ENCODE peak calls at places on chromosomes 7 and 10, in nine cellular contexts. One of them, this sample, is unnamed. For H3K27me3, the result is how much of the 10 kb centered on the place peaks cover.

GRCh38 chr7:129434172-129434845 is at the start of gene STRIP2:
- DNase-seq in thoracic aorta: peak
- DNase-seq in colonic mucosa: peak
- DNase-seq in tibial artery: peak
- DNase-seq in CD8-positive, alpha-beta T cell: peak
- DNase-seq in heart right ventricle: peak
- DNase-seq in transverse colon: peak
- DNase-seq in SK-N-SH: peak
- DNase-seq in right lobe of liver: peak
- DNase-seq in this sample: peak

GRCh38 chr7:135710417-135711138 is 17.4 kb downstream of the SLC13A4 start:
- DNase-seq in thoracic aorta: no peak
- DNase-seq in colonic mucosa: no peak
- DNase-seq in tibial artery: no peak
- DNase-seq in CD8-positive, alpha-beta T cell: no peak
- DNase-seq in heart right ventricle: no peak
- DNase-seq in transverse colon: no peak
- DNase-seq in SK-N-SH: peak
- DNase-seq in right lobe of liver: no peak
- DNase-seq in this sample: no peak

GRCh38 chr7:80542398-80542797 is 30.5 kb upstream of the GNAT3 start:
- DNase-seq in thoracic aorta: no peak
- DNase-seq in colonic mucosa: no peak
- DNase-seq in tibial artery: no peak
- DNase-seq in CD8-positive, alpha-beta T cell: no peak
- DNase-seq in heart right ventricle: no peak
- DNase-seq in transverse colon: no peak
- DNase-seq in SK-N-SH: no peak
- DNase-seq in right lobe of liver: no peak
- DNase-seq in this sample: no peak

GRCh38 chr10:23120001-23120934 is 24.9 kb downstream of the MSRB2 start:
- DNase-seq in thoracic aorta: no peak
- DNase-seq in colonic mucosa: no peak
- DNase-seq in tibial artery: no peak
- DNase-seq in CD8-positive, alpha-beta T cell: no peak
- DNase-seq in heart right ventricle: no peak
- DNase-seq in transverse colon: no peak
- DNase-seq in SK-N-SH: peak
- DNase-seq in right lobe of liver: no peak
- DNase-seq in this sample: no peak

GRCh38 chr10:129491123-129491734 is 24.2 kb downstream of the MGMT start:
- DNase-seq in thoracic aorta: no peak
- DNase-seq in colonic mucosa: no peak
- DNase-seq in tibial artery: no peak
- DNase-seq in CD8-positive, alpha-beta T cell: no peak
- DNase-seq in heart right ventricle: no peak
- DNase-seq in transverse colon: no peak
- DNase-seq in SK-N-SH: no peak
- DNase-seq in right lobe of liver: no peak
- DNase-seq in this sample: no peak

GRCh38 chr7:134632937-134633540 is 13.6 kb upstream of the BPGM start:
- DNase-seq in thoracic aorta: no peak
- DNase-seq in colonic mucosa: no peak
- DNase-seq in tibial artery: no peak
- DNase-seq in CD8-positive, alpha-beta T cell: no peak
- DNase-seq in heart right ventricle: no peak
- DNase-seq in transverse colon: no peak
- DNase-seq in SK-N-SH: peak
- DNase-seq in right lobe of liver: no peak
- DNase-seq in this sample: peak

GRCh38 chr7:32502656-32503189 is 7.4 kb downstream of the AVL9 start:
- DNase-seq in thoracic aorta: no peak
- DNase-seq in colonic mucosa: no peak
- DNase-seq in tibial artery: no peak
- DNase-seq in CD8-positive, alpha-beta T cell: no peak
- DNase-seq in heart right ventricle: no peak
- DNase-seq in transverse colon: no peak
- DNase-seq in SK-N-SH: no peak
- DNase-seq in right lobe of liver: no peak
- DNase-seq in this sample: no peak

GRCh38 chr7:410395-410910 is 109.2 kb downstream of the PDGFA start:
- DNase-seq in thoracic aorta: no peak
- DNase-seq in colonic mucosa: no peak
- DNase-seq in tibial artery: no peak
- DNase-seq in CD8-positive, alpha-beta T cell: no peak
- DNase-seq in heart right ventricle: no peak
- DNase-seq in transverse colon: no peak
- DNase-seq in SK-N-SH: peak
- DNase-seq in right lobe of liver: peak
- DNase-seq in this sample: no peak

GRCh38 chr10:69004821-69005220 is 16.2 kb downstream of the KIFBP start:
- DNase-seq in thoracic aorta: no peak
- DNase-seq in colonic mucosa: no peak
- DNase-seq in tibial artery: no peak
- DNase-seq in CD8-positive, alpha-beta T cell: no peak
- DNase-seq in heart right ventricle: no peak
- DNase-seq in transverse colon: no peak
- DNase-seq in SK-N-SH: peak
- DNase-seq in right lobe of liver: no peak
- DNase-seq in this sample: no peak

GRCh38 chr10:107163904-107164861 is at the start of gene SORCS1:
- DNase-seq in thoracic aorta: no peak
- DNase-seq in colonic mucosa: peak
- DNase-seq in tibial artery: no peak
- DNase-seq in CD8-positive, alpha-beta T cell: no peak
- DNase-seq in heart right ventricle: peak
- DNase-seq in transverse colon: peak
- DNase-seq in SK-N-SH: peak
- DNase-seq in right lobe of liver: peak
- DNase-seq in this sample: peak

GRCh38 chr7:74061840-74062539 is 21.6 kb upstream of the LIMK1 start:
- DNase-seq in thoracic aorta: peak
- DNase-seq in colonic mucosa: peak
- DNase-seq in tibial artery: peak
- DNase-seq in CD8-positive, alpha-beta T cell: peak
- DNase-seq in heart right ventricle: peak
- DNase-seq in transverse colon: peak
- DNase-seq in SK-N-SH: peak
- DNase-seq in right lobe of liver: peak
- DNase-seq in this sample: peak

GRCh38 chr10:50807851-50808776 is 68.4 kb downstream of the ASAH2B start:
- DNase-seq in thoracic aorta: no peak
- DNase-seq in colonic mucosa: no peak
- DNase-seq in tibial artery: no peak
- DNase-seq in CD8-positive, alpha-beta T cell: no peak
- DNase-seq in heart right ventricle: no peak
- DNase-seq in transverse colon: no peak
- DNase-seq in SK-N-SH: no peak
- DNase-seq in right lobe of liver: peak
- DNase-seq in this sample: no peak

GRCh38 chr10:3729397-3729796 is 55.6 kb downstream of the KLF6 start:
- DNase-seq in thoracic aorta: no peak
- DNase-seq in colonic mucosa: no peak
- DNase-seq in tibial artery: no peak
- DNase-seq in CD8-positive, alpha-beta T cell: no peak
- DNase-seq in heart right ventricle: no peak
- DNase-seq in transverse colon: no peak
- DNase-seq in SK-N-SH: no peak
- DNase-seq in right lobe of liver: no peak
- DNase-seq in this sample: no peak

GRCh38 chr7:70695804-70696104 is 436.2 kb upstream of the GALNT17 start:
- DNase-seq in thoracic aorta: no peak
- DNase-seq in colonic mucosa: peak
- DNase-seq in tibial artery: no peak
- DNase-seq in CD8-positive, alpha-beta T cell: no peak
- DNase-seq in heart right ventricle: no peak
- DNase-seq in transverse colon: no peak
- DNase-seq in SK-N-SH: peak
- DNase-seq in right lobe of liver: no peak
- DNase-seq in this sample: no peak

GRCh38 chr7:10718768-10719167 is 254.9 kb upstream of the PHF14 start:
- DNase-seq in thoracic aorta: no peak
- DNase-seq in colonic mucosa: no peak
- DNase-seq in tibial artery: no peak
- DNase-seq in CD8-positive, alpha-beta T cell: no peak
- DNase-seq in heart right ventricle: no peak
- DNase-seq in transverse colon: no peak
- DNase-seq in SK-N-SH: no peak
- DNase-seq in right lobe of liver: no peak
- DNase-seq in this sample: no peak

GRCh38 chr10:67779455-67780205 is 58.4 kb downstream of the DNAJC12 start:
- DNase-seq in thoracic aorta: peak
- DNase-seq in colonic mucosa: peak
- DNase-seq in tibial artery: peak
- DNase-seq in CD8-positive, alpha-beta T cell: peak
- DNase-seq in heart right ventricle: no peak
- DNase-seq in transverse colon: peak
- DNase-seq in SK-N-SH: peak
- DNase-seq in right lobe of liver: no peak
- DNase-seq in this sample: peak

GRCh38 chr10:118472961-118473675 is 122.3 kb downstream of the PRLHR start:
- DNase-seq in thoracic aorta: no peak
- DNase-seq in colonic mucosa: no peak
- DNase-seq in tibial artery: no peak
- DNase-seq in CD8-positive, alpha-beta T cell: no peak
- DNase-seq in heart right ventricle: no peak
- DNase-seq in transverse colon: no peak
- DNase-seq in SK-N-SH: no peak
- DNase-seq in right lobe of liver: no peak
- DNase-seq in this sample: no peak

GRCh38 chr10:118470470-118470869 is 125.0 kb downstream of the PRLHR start:
- DNase-seq in thoracic aorta: no peak
- DNase-seq in colonic mucosa: no peak
- DNase-seq in tibial artery: no peak
- DNase-seq in CD8-positive, alpha-beta T cell: no peak
- DNase-seq in heart right ventricle: no peak
- DNase-seq in transverse colon: no peak
- DNase-seq in SK-N-SH: no peak
- DNase-seq in right lobe of liver: no peak
- DNase-seq in this sample: no peak

GRCh38 chr10:118475214-118475613 is 120.2 kb downstream of the PRLHR start:
- DNase-seq in thoracic aorta: no peak
- DNase-seq in colonic mucosa: no peak
- DNase-seq in tibial artery: no peak
- DNase-seq in CD8-positive, alpha-beta T cell: no peak
- DNase-seq in heart right ventricle: no peak
- DNase-seq in transverse colon: no peak
- DNase-seq in SK-N-SH: no peak
- DNase-seq in right lobe of liver: no peak
- DNase-seq in this sample: no peak

GRCh38 chr10:118471863-118472262 is 123.6 kb downstream of the PRLHR start:
- DNase-seq in thoracic aorta: no peak
- DNase-seq in colonic mucosa: no peak
- DNase-seq in tibial artery: no peak
- DNase-seq in CD8-positive, alpha-beta T cell: no peak
- DNase-seq in heart right ventricle: no peak
- DNase-seq in transverse colon: no peak
- DNase-seq in SK-N-SH: no peak
- DNase-seq in right lobe of liver: no peak
- DNase-seq in this sample: no peak

DNA sequence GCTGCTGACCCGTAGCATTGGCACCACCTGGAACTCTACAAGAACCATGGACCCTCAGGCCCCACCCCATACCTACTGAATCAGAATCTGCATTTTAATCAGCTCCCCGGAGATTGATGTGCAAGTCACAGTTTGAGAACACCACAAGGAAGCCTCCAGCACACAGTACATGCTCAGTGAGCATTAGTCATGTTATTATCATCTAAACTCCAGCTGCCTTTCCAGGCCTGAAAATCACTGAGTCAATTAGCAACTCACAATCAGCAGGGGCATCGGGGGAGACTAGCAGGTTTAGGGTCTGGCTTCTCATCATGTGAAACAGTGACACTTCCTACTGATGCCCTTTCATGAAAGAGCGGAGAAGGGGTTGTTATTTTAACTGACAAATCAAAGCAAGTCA is 123.0 kb downstream of the PRLHR start:
- DNase-seq in thoracic aorta: no peak
- DNase-seq in colonic mucosa: no peak
- DNase-seq in tibial artery: no peak
- DNase-seq in CD8-positive, alpha-beta T cell: no peak
- DNase-seq in heart right ventricle: no peak
- DNase-seq in transverse colon: no peak
- DNase-seq in SK-N-SH: no peak
- DNase-seq in right lobe of liver: no peak
- DNase-seq in this sample: no peak
- TF ChIP-seq CTCF in thoracic aorta: no peak
- TF ChIP-seq CTCF in colonic mucosa: no peak
- TF ChIP-seq CTCF in tibial artery: no peak
- TF ChIP-seq CTCF in CD8-positive, alpha-beta T cell: no peak
- TF ChIP-seq CTCF in heart right ventricle: no peak
- TF ChIP-seq CTCF in transverse colon: no peak
- TF ChIP-seq CTCF in SK-N-SH: no peak
- TF ChIP-seq CTCF in right lobe of liver: no peak
- TF ChIP-seq CTCF in this sample: no peak

GRCh38 chr7:151152935-151153513 is 14.5 kb downstream of the GBX1 start:
- DNase-seq in thoracic aorta: no peak
- DNase-seq in colonic mucosa: no peak
- DNase-seq in tibial artery: no peak
- DNase-seq in CD8-positive, alpha-beta T cell: no peak
- DNase-seq in heart right ventricle: no peak
- DNase-seq in transverse colon: no peak
- DNase-seq in SK-N-SH: no peak
- DNase-seq in right lobe of liver: no peak
- DNase-seq in this sample: no peak
- H3K27me3 ChIP-seq in thoracic aorta: under half
- H3K27me3 ChIP-seq in colonic mucosa: under half
- H3K27me3 ChIP-seq in tibial artery: under half
- H3K27me3 ChIP-seq in CD8-positive, alpha-beta T cell: under half
- H3K27me3 ChIP-seq in heart right ventricle: under half
- H3K27me3 ChIP-seq in transverse colon: half or more
- H3K27me3 ChIP-seq in SK-N-SH: under half
- H3K27me3 ChIP-seq in right lobe of liver: under half
- H3K27me3 ChIP-seq in this sample: under half

GRCh38 chr7:4702961-4703512 is 20.9 kb downstream of the FOXK1 start:
- DNase-seq in thoracic aorta: no peak
- DNase-seq in colonic mucosa: no peak
- DNase-seq in tibial artery: no peak
- DNase-seq in CD8-positive, alpha-beta T cell: no peak
- DNase-seq in heart right ventricle: peak
- DNase-seq in transverse colon: no peak
- DNase-seq in SK-N-SH: no peak
- DNase-seq in right lobe of liver: no peak
- DNase-seq in this sample: no peak
- H3K27ac ChIP-seq in thoracic aorta: peak
- H3K27ac ChIP-seq in colonic mucosa: no peak
- H3K27ac ChIP-seq in tibial artery: peak
- H3K27ac ChIP-seq in CD8-positive, alpha-beta T cell: no peak
- H3K27ac ChIP-seq in heart right ventricle: no peak
- H3K27ac ChIP-seq in transverse colon: no peak
- H3K27ac ChIP-seq in SK-N-SH: no peak
- H3K27ac ChIP-seq in right lobe of liver: no peak
- H3K27ac ChIP-seq in this sample: peak

DNA sequence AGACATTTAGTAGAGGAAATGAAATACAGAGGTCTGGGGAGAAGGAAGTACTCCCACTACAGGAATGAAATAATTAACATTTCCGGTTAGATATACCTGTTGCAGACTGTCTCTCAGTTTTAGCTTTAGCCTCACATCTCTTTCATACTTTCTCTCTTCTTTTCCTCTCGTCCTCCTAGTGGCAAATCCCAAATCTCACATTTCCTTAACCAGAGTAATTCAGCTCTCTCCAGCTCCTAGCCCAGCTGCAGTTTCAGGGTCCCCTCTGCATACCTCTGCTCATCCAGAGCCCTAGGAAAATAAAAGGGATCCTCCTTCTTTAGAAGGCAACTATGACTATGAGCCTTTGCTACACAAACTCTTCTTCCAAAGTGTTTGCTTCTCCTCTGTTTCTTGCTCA is 643.2 kb downstream of the PHTF2 start:
- DNase-seq in thoracic aorta: no peak
- DNase-seq in colonic mucosa: no peak
- DNase-seq in tibial artery: no peak
- DNase-seq in CD8-positive, alpha-beta T cell: no peak
- DNase-seq in heart right ventricle: no peak
- DNase-seq in transverse colon: no peak
- DNase-seq in SK-N-SH: no peak
- DNase-seq in right lobe of liver: no peak
- DNase-seq in this sample: no peak
- TF ChIP-seq CTCF in thoracic aorta: no peak
- TF ChIP-seq CTCF in colonic mucosa: no peak
- TF ChIP-seq CTCF in tibial artery: no peak
- TF ChIP-seq CTCF in CD8-positive, alpha-beta T cell: no peak
- TF ChIP-seq CTCF in heart right ventricle: no peak
- TF ChIP-seq CTCF in transverse colon: no peak
- TF ChIP-seq CTCF in SK-N-SH: peak
- TF ChIP-seq CTCF in right lobe of liver: no peak
- TF ChIP-seq CTCF in this sample: no peak

This sample was measured in testis.